ENCODE peak calls at places on chromosomes 6 and 20, in seven cellular contexts. Q, Y, C, J, H, I and A are unnamed samples.

GRCh38 chr20:38073307-38074010 is 39.9 kb downstream of the RPRD1B start:
- DNase-seq in Q (no peak), Y (no peak), C (peak), J (peak), H (peak), I (no peak), A (peak)

GRCh38 chr6:11606287-11606686 is 68.7 kb downstream of the TMEM170B start:
- DNase-seq in Q (no peak), Y (no peak), C (no peak), J (no peak), H (no peak), I (no peak), A (no peak)

GRCh38 chr20:34475979-34476736 is 40.1 kb upstream of the DYNLRB1 start:
- DNase-seq in Q (peak), Y (peak), C (no peak), J (peak), H (no peak), I (peak), A (peak)

GRCh38 chr6:159093608-159094443 is 49.0 kb upstream of the TAGAP start:
- DNase-seq in Q (no peak), Y (no peak), C (no peak), J (no peak), H (no peak), I (no peak), A (no peak)

GRCh38 chr20:7161690-7162089 is 394.2 kb downstream of the BMP2 start:
- DNase-seq in Q (peak), Y (no peak), C (no peak), J (no peak), H (peak), I (no peak), A (peak)

GRCh38 chr6:84763397-84764331 is 734 bp downstream of the TBX18 start:
- DNase-seq in Q (peak), Y (peak), C (peak), J (peak), H (peak), I (no peak), A (no peak)

GRCh38 chr20:1274485-1275313 is 8.6 kb downstream of the SNPH start:
- DNase-seq in Q (no peak), Y (peak), C (no peak), J (no peak), H (no peak), I (no peak), A (no peak)

GRCh38 chr20:49505518-49505917 is 23.1 kb upstream of the KCNB1 start:
- DNase-seq in Q (peak), Y (peak), C (peak), J (peak), H (peak), I (no peak), A (peak)

GRCh38 chr20:53657289-53657678 is 63.6 kb upstream of the ZNF217 start:
- DNase-seq in Q (no peak), Y (no peak), C (no peak), J (no peak), H (no peak), I (no peak), A (no peak)

GRCh38 chr20:38937000-38937399 is 10.8 kb downstream of the FAM83D start:
- DNase-seq in Q (no peak), Y (no peak), C (no peak), J (no peak), H (no peak), I (no peak), A (no peak)

GRCh38 chr6:113291751-113292445 is 565.2 kb upstream of the MARCKS start:
- DNase-seq in Q (no peak), Y (no peak), C (no peak), J (peak), H (no peak), I (no peak), A (no peak)